ENCODE peak calls at places on chromosome 18, in five cellular contexts. E, R, V, Y and D are unnamed samples.

GRCh38 chr18:73153271-73153670 is 285.5 kb upstream of the NETO1 start:
- DNase-seq in E (no peak), Y (no peak), V (no peak), R (no peak), D (no peak)

GRCh38 chr18:49460958-49461601 is 635 bp upstream of the DYM start:
- DNase-seq in E (no peak), R (no peak), V (no peak), Y (no peak), D (no peak)

GRCh38 chr18:55998071-55998522 is 410.1 kb upstream of the TCF4 start:
- DNase-seq in V (peak), Y (no peak), R (peak), E (peak), D (no peak)

GRCh38 chr18:48815581-48816324 is 135.0 kb downstream of the SMAD7 start:
- DNase-seq in V (peak), R (no peak), E (no peak), Y (no peak), D (peak)

GRCh38 chr18:36811955-36812354 is 16.8 kb downstream of the TPGS2 start:
- DNase-seq in E (no peak), R (no peak), V (no peak), Y (no peak), D (no peak)

GRCh38 chr18:64287926-64288325 is 139.0 kb upstream of the LINC00305 start:
- DNase-seq in V (no peak), Y (no peak), R (no peak), E (no peak), D (no peak)

GRCh38 chr18:66760559-66760958 is 156.7 kb upstream of the CDH19 start:
- DNase-seq in V (no peak), R (no peak), E (no peak), Y (no peak), D (no peak)

GRCh38 chr18:78087338-78087737 is 837.7 kb downstream of the GALR1 start:
- DNase-seq in E (no peak), R (no peak), Y (no peak), V (no peak), D (no peak)

GRCh38 chr18:33746261-33746660 is 168.2 kb downstream of the ASXL3 start:
- DNase-seq in E (no peak), V (no peak), Y (no peak), R (no peak), D (no peak)

GRCh38 chr18:902179-902718 is 2.4 kb upstream of the ADCYAP1 start:
- DNase-seq in Y (no peak), E (peak), V (peak), R (peak), D (no peak)

GRCh38 chr18:12007063-12007462 is 25.8 kb downstream of the IMPA2 start:
- DNase-seq in R (no peak), V (no peak), E (no peak), Y (no peak), D (no peak)

GRCh38 chr18:26655010-26655613 is 106.8 kb upstream of the KCTD1 start:
- DNase-seq in V (peak), R (no peak), Y (no peak), E (no peak), D (no peak)

GRCh38 chr18:54957295-54957694 is 2.0 kb downstream of the CCDC68 start:
- DNase-seq in Y (no peak), V (no peak), E (no peak), R (no peak), D (no peak)

GRCh38 chr18:56952026-56952425 is 194.9 kb upstream of the BOD1L2 start:
- DNase-seq in E (no peak), Y (no peak), R (no peak), V (no peak), D (no peak)

GRCh38 chr18:42052137-42052708 is 97.2 kb downstream of the PIK3C3 start:
- DNase-seq in E (no peak), R (peak), Y (no peak), V (no peak), D (no peak)

GRCh38 chr18:71673954-71674353 is 870.2 kb downstream of the CBLN2 start:
- DNase-seq in E (no peak), V (no peak), Y (no peak), R (no peak), D (no peak)

GRCh38 chr18:12394428-12394827 is 13.3 kb upstream of the PRELID3A start:
- DNase-seq in Y (no peak), E (no peak), V (no peak), R (peak), D (peak)

GRCh38 chr18:44759925-44760342 is 79.2 kb downstream of the SETBP1 start:
- DNase-seq in R (no peak), V (no peak), E (no peak), Y (no peak), D (no peak)

GRCh38 chr18:8991131-8991530 is 111.4 kb upstream of the NDUFV2 start:
- DNase-seq in Y (no peak), R (no peak), V (no peak), E (no peak), D (no peak)

GRCh38 chr18:78975282-78975681 is 4.3 kb upstream of the SALL3 start:
- DNase-seq in V (no peak), E (no peak), R (peak), Y (no peak), D (no peak)

GRCh38 chr18:5975111-5975622 is 79.8 kb upstream of the TMEM200C start:
- DNase-seq in E (no peak), V (peak), Y (no peak), R (no peak), D (no peak)

GRCh38 chr18:80200171-80200931 is 47.0 kb downstream of the PARD6G start:
- DNase-seq in R (peak), V (no peak), E (peak), Y (no peak), D (no peak)

GRCh38 chr18:13680612-13681011 is 45.7 kb downstream of the FAM210A start:
- DNase-seq in Y (peak), R (peak), E (peak), V (peak), D (no peak)

GRCh38 chr18:6297875-6298274 is 116.8 kb downstream of the L3MBTL4 start:
- DNase-seq in V (no peak), Y (no peak), R (no peak), E (no peak), D (no peak)

GRCh38 chr18:22428672-22429071 is 11.0 kb upstream of the CTAGE1 start:
- DNase-seq in E (no peak), Y (no peak), R (no peak), V (peak), D (no peak)

GRCh38 chr18:77206676-77207370 is 42.8 kb upstream of the GALR1 start:
- DNase-seq in Y (no peak), E (no peak), R (no peak), V (no peak), D (no peak)

GRCh38 chr18:495017-495416 is 5.5 kb downstream of the COLEC12 start:
- DNase-seq in V (peak), R (no peak), Y (no peak), E (no peak), D (no peak)

GRCh38 chr18:44090453-44090852 is 590.2 kb upstream of the SETBP1 start:
- DNase-seq in R (no peak), Y (no peak), E (no peak), V (no peak), D (no peak)

GRCh38 chr18:45166341-45167108 is 448.8 kb upstream of the SLC14A2 start:
- DNase-seq in E (no peak), R (no peak), V (peak), Y (no peak), D (peak)

GRCh38 chr18:8839285-8839684 is 133.9 kb downstream of the MTCL1 start:
- DNase-seq in Y (no peak), E (peak), V (no peak), R (no peak), D (no peak)

GRCh38 chr18:52484977-52485376 is 145.0 kb downstream of the DCC start:
- DNase-seq in Y (no peak), V (no peak), E (no peak), R (no peak), D (no peak)

GRCh38 chr18:48942554-48943261 is 8.1 kb downstream of the SMAD7 start:
- DNase-seq in R (no peak), V (peak), E (no peak), Y (peak), D (no peak)

GRCh38 chr18:46408334-46408987 is 248.6 kb downstream of the LOXHD1 start:
- DNase-seq in R (peak), V (no peak), Y (no peak), E (no peak), D (no peak)

GRCh38 chr18:23943104-23943503 is 71.5 kb upstream of the TTC39C start:
- DNase-seq in Y (no peak), V (no peak), R (no peak), E (no peak), D (no peak)

GRCh38 chr18:74063023-74063422 is 84.6 kb downstream of the FBXO15 start:
- DNase-seq in E (no peak), V (no peak), Y (no peak), R (no peak), D (no peak)

GRCh38 chr18:26425148-26425531 is 123.2 kb downstream of the KCTD1 start:
- DNase-seq in E (no peak), Y (no peak), R (no peak), V (peak), D (no peak)

GRCh38 chr18:77133920-77134496 is 1.4 kb upstream of the MBP start:
- DNase-seq in V (no peak), Y (no peak), R (peak), E (peak), D (peak)